ENCODE peak calls at places on chromosomes 11 and 22, in six cellular contexts. One of them, this sample, is unnamed.

GRCh38 chr22:33255781-33256180 is 197.6 kb upstream of the SYN3 start:
- DNase-seq in NCI-H2029 treated with DMSO at 0.1 percent for 48 hours: no peak
- DNase-seq in GM20000: no peak
- DNase-seq in NCI-H2171: no peak
- DNase-seq in RWPE1: no peak
- DNase-seq in nephron progenitor cell: no peak
- DNase-seq in this sample: no peak

GRCh38 chr11:23211221-23211620 is 350.9 kb upstream of the CCDC179 start:
- DNase-seq in nephron progenitor cell: no peak
- DNase-seq in GM20000: no peak
- DNase-seq in NCI-H2029 treated with DMSO at 0.1 percent for 48 hours: no peak
- DNase-seq in NCI-H2171: no peak
- DNase-seq in RWPE1: peak
- DNase-seq in this sample: no peak

GRCh38 chr11:125300791-125301218 is 136.3 kb downstream of the PKNOX2 start:
- DNase-seq in RWPE1: peak
- DNase-seq in NCI-H2171: no peak
- DNase-seq in NCI-H2029 treated with DMSO at 0.1 percent for 48 hours: no peak
- DNase-seq in GM20000: no peak
- DNase-seq in nephron progenitor cell: no peak
- DNase-seq in this sample: no peak

GRCh38 chr11:57649826-57650738 is at the start of gene YPEL4:
- DNase-seq in GM20000: peak
- DNase-seq in NCI-H2029 treated with DMSO at 0.1 percent for 48 hours: no peak
- DNase-seq in RWPE1: peak
- DNase-seq in nephron progenitor cell: no peak
- DNase-seq in NCI-H2171: no peak
- DNase-seq in this sample: no peak

GRCh38 chr22:24190566-24191208 is 9.4 kb downstream of the SUSD2 start:
- DNase-seq in GM20000: no peak
- DNase-seq in NCI-H2171: no peak
- DNase-seq in RWPE1: no peak
- DNase-seq in nephron progenitor cell: no peak
- DNase-seq in NCI-H2029 treated with DMSO at 0.1 percent for 48 hours: no peak
- DNase-seq in this sample: no peak

GRCh38 chr22:50738649-50739227 is 734 bp downstream of the ACR start:
- DNase-seq in NCI-H2171: no peak
- DNase-seq in GM20000: no peak
- DNase-seq in nephron progenitor cell: no peak
- DNase-seq in NCI-H2029 treated with DMSO at 0.1 percent for 48 hours: no peak
- DNase-seq in RWPE1: no peak
- DNase-seq in this sample: no peak

GRCh38 chr11:12094872-12095800 is 15.3 kb upstream of the MICAL2 start:
- DNase-seq in RWPE1: no peak
- DNase-seq in GM20000: no peak
- DNase-seq in NCI-H2029 treated with DMSO at 0.1 percent for 48 hours: peak
- DNase-seq in nephron progenitor cell: no peak
- DNase-seq in NCI-H2171: no peak
- DNase-seq in this sample: no peak

GRCh38 chr11:92886243-92886905 is 83.1 kb upstream of the MTNR1B start:
- DNase-seq in RWPE1: peak
- DNase-seq in NCI-H2029 treated with DMSO at 0.1 percent for 48 hours: peak
- DNase-seq in GM20000: peak
- DNase-seq in nephron progenitor cell: peak
- DNase-seq in NCI-H2171: peak
- DNase-seq in this sample: peak

GRCh38 chr11:86087281-86087680 is 18.4 kb upstream of the PICALM start:
- DNase-seq in NCI-H2171: no peak
- DNase-seq in GM20000: no peak
- DNase-seq in NCI-H2029 treated with DMSO at 0.1 percent for 48 hours: no peak
- DNase-seq in nephron progenitor cell: no peak
- DNase-seq in RWPE1: no peak
- DNase-seq in this sample: no peak

GRCh38 chr11:45848654-45849081 is 1.4 kb downstream of the CRY2 start:
- DNase-seq in RWPE1: no peak
- DNase-seq in NCI-H2171: no peak
- DNase-seq in NCI-H2029 treated with DMSO at 0.1 percent for 48 hours: peak
- DNase-seq in nephron progenitor cell: no peak
- DNase-seq in GM20000: no peak
- DNase-seq in this sample: no peak

GRCh38 chr11:73784080-73784634 is 3.5 kb upstream of the MRPL48 start:
- DNase-seq in NCI-H2171: no peak
- DNase-seq in nephron progenitor cell: no peak
- DNase-seq in RWPE1: no peak
- DNase-seq in GM20000: no peak
- DNase-seq in NCI-H2029 treated with DMSO at 0.1 percent for 48 hours: no peak
- DNase-seq in this sample: no peak

GRCh38 chr11:66694732-66695207 is 17.1 kb upstream of the RBM4B start:
- DNase-seq in RWPE1: peak
- DNase-seq in GM20000: peak
- DNase-seq in NCI-H2171: peak
- DNase-seq in nephron progenitor cell: peak
- DNase-seq in NCI-H2029 treated with DMSO at 0.1 percent for 48 hours: peak
- DNase-seq in this sample: peak

GRCh38 chr11:66727883-66728759 is 895 bp downstream of the SPTBN2 start:
- DNase-seq in NCI-H2029 treated with DMSO at 0.1 percent for 48 hours: no peak
- DNase-seq in GM20000: peak
- DNase-seq in RWPE1: peak
- DNase-seq in NCI-H2171: peak
- DNase-seq in nephron progenitor cell: peak
- DNase-seq in this sample: peak

GRCh38 chr11:67641302-67642147 is 2.0 kb upstream of the TBX10 start:
- DNase-seq in NCI-H2029 treated with DMSO at 0.1 percent for 48 hours: no peak
- DNase-seq in nephron progenitor cell: no peak
- DNase-seq in GM20000: no peak
- DNase-seq in RWPE1: no peak
- DNase-seq in NCI-H2171: no peak
- DNase-seq in this sample: no peak

GRCh38 chr22:26656896-26657851 is at the start of gene MIAT:
- DNase-seq in GM20000: peak
- DNase-seq in RWPE1: no peak
- DNase-seq in NCI-H2029 treated with DMSO at 0.1 percent for 48 hours: peak
- DNase-seq in NCI-H2171: peak
- DNase-seq in nephron progenitor cell: peak
- DNase-seq in this sample: peak

GRCh38 chr11:47261291-47261800 is 3.5 kb downstream of the NR1H3 start:
- DNase-seq in NCI-H2171: no peak
- DNase-seq in GM20000: no peak
- DNase-seq in NCI-H2029 treated with DMSO at 0.1 percent for 48 hours: no peak
- DNase-seq in nephron progenitor cell: no peak
- DNase-seq in RWPE1: no peak
- DNase-seq in this sample: no peak

GRCh38 chr11:67271548-67272284 is 5.4 kb downstream of the GRK2 start:
- DNase-seq in NCI-H2029 treated with DMSO at 0.1 percent for 48 hours: no peak
- DNase-seq in GM20000: no peak
- DNase-seq in NCI-H2171: no peak
- DNase-seq in nephron progenitor cell: no peak
- DNase-seq in RWPE1: no peak
- DNase-seq in this sample: peak

GRCh38 chr11:111631666-111632039 is 29.4 kb downstream of the SIK2 start:
- DNase-seq in GM20000: no peak
- DNase-seq in NCI-H2029 treated with DMSO at 0.1 percent for 48 hours: no peak
- DNase-seq in RWPE1: peak
- DNase-seq in nephron progenitor cell: no peak
- DNase-seq in NCI-H2171: no peak
- DNase-seq in this sample: no peak

GRCh38 chr22:38317995-38318715 is 922 bp upstream of the CSNK1E start:
- DNase-seq in NCI-H2171: no peak
- DNase-seq in GM20000: no peak
- DNase-seq in NCI-H2029 treated with DMSO at 0.1 percent for 48 hours: no peak
- DNase-seq in RWPE1: peak
- DNase-seq in nephron progenitor cell: no peak
- DNase-seq in this sample: no peak

GRCh38 chr11:96143016-96143670 is 199.9 kb downstream of the MAML2 start:
- DNase-seq in GM20000: no peak
- DNase-seq in nephron progenitor cell: no peak
- DNase-seq in NCI-H2029 treated with DMSO at 0.1 percent for 48 hours: no peak
- DNase-seq in NCI-H2171: no peak
- DNase-seq in RWPE1: no peak
- DNase-seq in this sample: no peak

GRCh38 chr11:10204021-10204420 is 90.0 kb downstream of the SBF2 start:
- DNase-seq in GM20000: no peak
- DNase-seq in nephron progenitor cell: no peak
- DNase-seq in NCI-H2029 treated with DMSO at 0.1 percent for 48 hours: no peak
- DNase-seq in NCI-H2171: no peak
- DNase-seq in RWPE1: no peak
- DNase-seq in this sample: no peak

GRCh38 chr22:24176630-24177029 is 4.7 kb upstream of the SUSD2 start:
- DNase-seq in NCI-H2171: no peak
- DNase-seq in nephron progenitor cell: no peak
- DNase-seq in RWPE1: no peak
- DNase-seq in NCI-H2029 treated with DMSO at 0.1 percent for 48 hours: no peak
- DNase-seq in GM20000: no peak
- DNase-seq in this sample: no peak

GRCh38 chr11:128757886-128758612 is 64.2 kb downstream of the FLI1 start:
- DNase-seq in nephron progenitor cell: no peak
- DNase-seq in RWPE1: no peak
- DNase-seq in GM20000: peak
- DNase-seq in NCI-H2171: no peak
- DNase-seq in NCI-H2029 treated with DMSO at 0.1 percent for 48 hours: no peak
- DNase-seq in this sample: peak

GRCh38 chr22:36369004-36369921 is 18.5 kb downstream of the MYH9 start:
- DNase-seq in GM20000: no peak
- DNase-seq in RWPE1: no peak
- DNase-seq in NCI-H2171: no peak
- DNase-seq in nephron progenitor cell: no peak
- DNase-seq in NCI-H2029 treated with DMSO at 0.1 percent for 48 hours: no peak
- DNase-seq in this sample: no peak

GRCh38 chr11:93133710-93134109 is 64.1 kb downstream of the SLC36A4 start:
- DNase-seq in NCI-H2029 treated with DMSO at 0.1 percent for 48 hours: no peak
- DNase-seq in RWPE1: no peak
- DNase-seq in NCI-H2171: no peak
- DNase-seq in nephron progenitor cell: no peak
- DNase-seq in GM20000: no peak
- DNase-seq in this sample: no peak

GRCh38 chr11:95977534-95978174 is 53.7 kb upstream of the MTMR2 start:
- DNase-seq in NCI-H2171: no peak
- DNase-seq in NCI-H2029 treated with DMSO at 0.1 percent for 48 hours: no peak
- DNase-seq in RWPE1: peak
- DNase-seq in nephron progenitor cell: no peak
- DNase-seq in GM20000: no peak
- DNase-seq in this sample: no peak

GRCh38 chr22:31898911-31899310 is 45.4 kb upstream of the YWHAH start:
- DNase-seq in RWPE1: no peak
- DNase-seq in NCI-H2029 treated with DMSO at 0.1 percent for 48 hours: no peak
- DNase-seq in NCI-H2171: no peak
- DNase-seq in GM20000: no peak
- DNase-seq in nephron progenitor cell: peak
- DNase-seq in this sample: no peak

GRCh38 chr22:48434156-48434867 is 1393.4 kb downstream of the BRD1 start:
- DNase-seq in NCI-H2029 treated with DMSO at 0.1 percent for 48 hours: no peak
- DNase-seq in GM20000: no peak
- DNase-seq in nephron progenitor cell: no peak
- DNase-seq in NCI-H2171: no peak
- DNase-seq in RWPE1: no peak
- DNase-seq in this sample: no peak

GRCh38 chr11:11876458-11876857 is 34.7 kb downstream of the USP47 start:
- DNase-seq in GM20000: no peak
- DNase-seq in RWPE1: peak
- DNase-seq in NCI-H2029 treated with DMSO at 0.1 percent for 48 hours: peak
- DNase-seq in NCI-H2171: no peak
- DNase-seq in nephron progenitor cell: no peak
- DNase-seq in this sample: no peak

GRCh38 chr11:24880962-24881361 is 384.1 kb downstream of the LUZP2 start:
- DNase-seq in NCI-H2171: no peak
- DNase-seq in RWPE1: no peak
- DNase-seq in nephron progenitor cell: no peak
- DNase-seq in NCI-H2029 treated with DMSO at 0.1 percent for 48 hours: no peak
- DNase-seq in GM20000: no peak
- DNase-seq in this sample: no peak

GRCh38 chr22:47656806-47657205 is 894.4 kb downstream of the TBC1D22A start:
- DNase-seq in NCI-H2029 treated with DMSO at 0.1 percent for 48 hours: no peak
- DNase-seq in GM20000: no peak
- DNase-seq in NCI-H2171: no peak
- DNase-seq in nephron progenitor cell: no peak
- DNase-seq in RWPE1: no peak
- DNase-seq in this sample: no peak

This sample was measured in germinal center.